ENCODE peak calls at places on chromosomes 11 and 22, in four cellular contexts. One of them, this sample, is unnamed.

GRCh38 chr11:60699282-60699681 is at the start of gene MS4A8:
- DNase-seq in stimulated activated CD4-positive, alpha-beta T cell treated with anti-CD3 and anti-CD28 coated beads, TNF-alpha, amount 100 ng/mL, for 48 hours: no peak
- DNase-seq in heart left ventricle: no peak
- DNase-seq in sciatic nerve: no peak
- DNase-seq in this sample: no peak

GRCh38 chr11:12142179-12142578 is 31.8 kb downstream of the MICAL2 start:
- DNase-seq in stimulated activated CD4-positive, alpha-beta T cell treated with anti-CD3 and anti-CD28 coated beads, TNF-alpha, amount 100 ng/mL, for 48 hours: no peak
- DNase-seq in heart left ventricle: no peak
- DNase-seq in sciatic nerve: no peak
- DNase-seq in this sample: no peak

GRCh38 chr11:104122008-104122635 is 41.8 kb downstream of the PDGFD start:
- DNase-seq in stimulated activated CD4-positive, alpha-beta T cell treated with anti-CD3 and anti-CD28 coated beads, TNF-alpha, amount 100 ng/mL, for 48 hours: no peak
- DNase-seq in heart left ventricle: no peak
- DNase-seq in sciatic nerve: no peak
- DNase-seq in this sample: no peak

GRCh38 chr11:1480555-1481482 is 5.8 kb downstream of the MOB2 start:
- DNase-seq in stimulated activated CD4-positive, alpha-beta T cell treated with anti-CD3 and anti-CD28 coated beads, TNF-alpha, amount 100 ng/mL, for 48 hours: no peak
- DNase-seq in heart left ventricle: peak; percentile 58
- DNase-seq in sciatic nerve: no peak
- DNase-seq in this sample: peak; percentile 16

GRCh38 chr22:27412866-27413445 is 388.6 kb downstream of the MN1 start:
- DNase-seq in stimulated activated CD4-positive, alpha-beta T cell treated with anti-CD3 and anti-CD28 coated beads, TNF-alpha, amount 100 ng/mL, for 48 hours: no peak
- DNase-seq in heart left ventricle: no peak
- DNase-seq in sciatic nerve: no peak
- DNase-seq in this sample: no peak

GRCh38 chr11:108606070-108606469 is 12.5 kb upstream of the EXPH5 start:
- DNase-seq in stimulated activated CD4-positive, alpha-beta T cell treated with anti-CD3 and anti-CD28 coated beads, TNF-alpha, amount 100 ng/mL, for 48 hours: no peak
- DNase-seq in heart left ventricle: no peak
- DNase-seq in sciatic nerve: no peak
- DNase-seq in this sample: no peak

GRCh38 chr22:49180683-49181024 is 647.0 kb downstream of the BRD1 start:
- DNase-seq in stimulated activated CD4-positive, alpha-beta T cell treated with anti-CD3 and anti-CD28 coated beads, TNF-alpha, amount 100 ng/mL, for 48 hours: no peak
- DNase-seq in heart left ventricle: no peak
- DNase-seq in sciatic nerve: no peak
- DNase-seq in this sample: no peak

GRCh38 chr11:93525601-93526000 is 17.6 kb downstream of the SMCO4 start:
- DNase-seq in stimulated activated CD4-positive, alpha-beta T cell treated with anti-CD3 and anti-CD28 coated beads, TNF-alpha, amount 100 ng/mL, for 48 hours: no peak
- DNase-seq in heart left ventricle: no peak
- DNase-seq in sciatic nerve: no peak
- DNase-seq in this sample: peak; percentile 30

GRCh38 chr11:42234381-42235035 is 775.1 kb upstream of the LRRC4C start:
- DNase-seq in stimulated activated CD4-positive, alpha-beta T cell treated with anti-CD3 and anti-CD28 coated beads, TNF-alpha, amount 100 ng/mL, for 48 hours: no peak
- DNase-seq in heart left ventricle: no peak
- DNase-seq in sciatic nerve: no peak
- DNase-seq in this sample: no peak

GRCh38 chr11:110514967-110515366 is 85.2 kb downstream of the FDX1 start:
- DNase-seq in stimulated activated CD4-positive, alpha-beta T cell treated with anti-CD3 and anti-CD28 coated beads, TNF-alpha, amount 100 ng/mL, for 48 hours: no peak
- DNase-seq in heart left ventricle: no peak
- DNase-seq in sciatic nerve: no peak
- DNase-seq in this sample: no peak

GRCh38 chr22:19631899-19632670 is 82.2 kb upstream of the SEPTIN5 start:
- DNase-seq in stimulated activated CD4-positive, alpha-beta T cell treated with anti-CD3 and anti-CD28 coated beads, TNF-alpha, amount 100 ng/mL, for 48 hours: no peak
- DNase-seq in heart left ventricle: no peak
- DNase-seq in sciatic nerve: peak; percentile 40
- DNase-seq in this sample: no peak

GRCh38 chr11:103648054-103648453 is 388.4 kb upstream of the DDI1 start:
- DNase-seq in stimulated activated CD4-positive, alpha-beta T cell treated with anti-CD3 and anti-CD28 coated beads, TNF-alpha, amount 100 ng/mL, for 48 hours: no peak
- DNase-seq in heart left ventricle: no peak
- DNase-seq in sciatic nerve: no peak
- DNase-seq in this sample: no peak

GRCh38 chr11:111797145-111797581 is 31.0 kb upstream of the PPP2R1B start:
- DNase-seq in stimulated activated CD4-positive, alpha-beta T cell treated with anti-CD3 and anti-CD28 coated beads, TNF-alpha, amount 100 ng/mL, for 48 hours: no peak
- DNase-seq in heart left ventricle: no peak
- DNase-seq in sciatic nerve: no peak
- DNase-seq in this sample: no peak

GRCh38 chr11:120258661-120259060 is 18.7 kb downstream of the POU2F3 start:
- DNase-seq in stimulated activated CD4-positive, alpha-beta T cell treated with anti-CD3 and anti-CD28 coated beads, TNF-alpha, amount 100 ng/mL, for 48 hours: no peak
- DNase-seq in heart left ventricle: no peak
- DNase-seq in sciatic nerve: no peak
- DNase-seq in this sample: no peak

This sample was measured in left cardiac atrium.